ENCODE peak calls at places on chromosomes 6 and 20, in nine cellular contexts. E is psoas muscle, X is kidney epithelial cell, Q is colonic mucosa, P is thoracic aorta, W is fibroblast of the aortic adventitia, K is kidney, C is A549, V is tibial nerve. D is an unnamed sample.
A peak's percentile ranks its signal among the peaks of the same experiment; 100 is the strongest.

GRCh38 chr6:92687278-92687677 is 732.1 kb downstream of the EPHA7 start:
- DNase-seq in E (no peak), X (no peak), Q (no peak), P (no peak), W (no peak), K (no peak), C (no peak), V (no peak), D (no peak)

GRCh38 chr6:144953552-144954240 is 668.6 kb downstream of the UTRN start:
- DNase-seq in E (no peak), X (peak; percentile 78), Q (no peak), P (no peak), W (peak; percentile 73), K (no peak), C (peak; percentile 53), V (no peak), D (no peak)

GRCh38 chr6:2038096-2038495 is 207.3 kb downstream of the GMDS start:
- DNase-seq in E (no peak), X (no peak), Q (no peak), P (no peak), W (peak; percentile 33), K (no peak), C (no peak), V (no peak), D (no peak)

GRCh38 chr6:153056308-153056707 is 53.8 kb upstream of the MTRF1L start:
- DNase-seq in E (no peak), X (no peak), Q (no peak), P (no peak), W (no peak), K (no peak), C (no peak), V (no peak), D (no peak)

GRCh38 chr6:113067612-113068262 is 720.6 kb downstream of the RFPL4B start:
- DNase-seq in E (no peak), X (no peak), Q (no peak), P (no peak), W (peak; percentile 73), K (no peak), C (no peak), V (no peak), D (no peak)

GRCh38 chr20:41366546-41367392 is at the start of gene EMILIN3:
- DNase-seq in E (no peak), X (no peak), Q (no peak), P (no peak), W (no peak), K (no peak), C (no peak), V (no peak), D (no peak)

GRCh38 chr6:96532399-96532798 is 10.8 kb downstream of the UFL1 start:
- DNase-seq in E (no peak), X (no peak), Q (no peak), P (no peak), W (no peak), K (no peak), C (no peak), V (no peak), D (no peak)

GRCh38 chr20:16761305-16761829 is 13.2 kb downstream of the OTOR start:
- DNase-seq in E (no peak), X (peak; percentile 19), Q (peak; percentile 44), P (no peak), W (peak; percentile 84), K (no peak), C (peak; percentile 83), V (peak; percentile 61), D (no peak)

GRCh38 chr6:169702640-169703246 is 817 bp downstream of the C6orf120 start:
- DNase-seq in E (no peak), X (no peak), Q (peak; percentile 41), P (no peak), W (no peak), K (no peak), C (no peak), V (no peak), D (no peak)

GRCh38 chr6:75493400-75494064 is at the start of gene FILIP1:
- DNase-seq in E (peak; percentile 81), X (peak; percentile 23), Q (no peak), P (peak; percentile 36), W (peak; percentile 68), K (peak; percentile 60), C (peak; percentile 75), V (peak; percentile 39), D (no peak)

GRCh38 chr6:75489025-75489424 is 4.6 kb downstream of the FILIP1 start:
- DNase-seq in E (no peak), X (no peak), Q (no peak), P (no peak), W (peak; percentile 33), K (no peak), C (no peak), V (no peak), D (no peak)

GRCh38 chr6:75492769-75493168 is 831 bp downstream of the FILIP1 start:
- DNase-seq in E (no peak), X (no peak), Q (no peak), P (no peak), W (no peak), K (no peak), C (peak; percentile 63), V (no peak), D (no peak)

GRCh38 chr6:75494290-75494689 is 690 bp upstream of the FILIP1 start:
- DNase-seq in E (no peak), X (no peak), Q (no peak), P (no peak), W (no peak), K (no peak), C (peak; percentile 61), V (no peak), D (no peak)

DNA sequence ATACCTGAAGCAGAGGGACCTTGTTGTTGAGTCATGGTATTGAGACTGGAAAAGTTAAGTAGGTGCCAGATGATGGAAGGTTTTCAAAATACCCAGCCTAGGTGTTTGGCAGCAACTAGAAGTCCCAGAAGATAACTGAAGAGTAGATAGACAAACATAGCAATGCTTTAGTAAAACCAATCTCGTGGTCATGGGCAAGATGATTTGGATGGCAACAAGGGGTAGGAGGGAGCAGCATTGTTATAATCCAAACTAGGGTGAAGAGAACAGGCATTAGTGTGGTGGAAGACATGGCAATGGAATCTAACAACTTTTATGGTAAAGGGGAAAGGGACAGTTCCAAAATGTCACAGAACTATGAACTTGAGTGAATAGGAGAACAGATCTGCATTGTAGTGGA is 2.3 kb downstream of the FILIP1 start:
- DNase-seq in E (no peak), X (no peak), Q (no peak), P (no peak), W (no peak), K (no peak), C (peak; percentile 46), V (no peak), D (no peak)
- H3K4me3 ChIP-seq in E (peak overlapping the region; percentile 80), X (no peak overlapping the region), Q (no peak overlapping the region), P (peak overlapping the region; percentile 78), W (no peak overlapping the region), K (peak overlapping the region; percentile 6), C (peak overlapping the region; percentile 43), V (no peak overlapping the region), D (peak overlapping the region; percentile 37)

DNA sequence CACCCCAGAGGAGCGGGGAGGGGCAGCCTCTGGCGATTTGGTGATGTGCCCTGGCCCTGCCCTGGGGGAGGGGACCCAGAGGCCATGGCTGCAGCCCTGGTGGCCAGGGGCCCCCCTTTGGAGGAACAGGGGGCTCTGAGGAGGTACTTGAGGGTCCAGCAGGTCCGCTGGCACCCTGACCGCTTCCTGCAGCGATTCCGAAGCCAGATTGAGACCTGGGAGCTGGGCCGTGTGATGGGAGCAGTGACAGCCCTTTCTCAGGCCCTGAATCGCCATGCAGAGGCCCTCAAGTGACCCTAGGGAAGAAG is 10.9 kb downstream of the NFKBIL1 start:
- DNase-seq in E (no peak), X (no peak), Q (no peak), P (no peak), W (no peak), K (no peak), C (no peak), V (no peak), D (no peak)
- H3K4me3 ChIP-seq in E (no peak overlapping the region), X (no peak overlapping the region), Q (no peak overlapping the region), P (no peak overlapping the region), W (no peak overlapping the region), K (no peak overlapping the region), C (no peak overlapping the region), V (no peak overlapping the region), D (no peak overlapping the region)

DNA sequence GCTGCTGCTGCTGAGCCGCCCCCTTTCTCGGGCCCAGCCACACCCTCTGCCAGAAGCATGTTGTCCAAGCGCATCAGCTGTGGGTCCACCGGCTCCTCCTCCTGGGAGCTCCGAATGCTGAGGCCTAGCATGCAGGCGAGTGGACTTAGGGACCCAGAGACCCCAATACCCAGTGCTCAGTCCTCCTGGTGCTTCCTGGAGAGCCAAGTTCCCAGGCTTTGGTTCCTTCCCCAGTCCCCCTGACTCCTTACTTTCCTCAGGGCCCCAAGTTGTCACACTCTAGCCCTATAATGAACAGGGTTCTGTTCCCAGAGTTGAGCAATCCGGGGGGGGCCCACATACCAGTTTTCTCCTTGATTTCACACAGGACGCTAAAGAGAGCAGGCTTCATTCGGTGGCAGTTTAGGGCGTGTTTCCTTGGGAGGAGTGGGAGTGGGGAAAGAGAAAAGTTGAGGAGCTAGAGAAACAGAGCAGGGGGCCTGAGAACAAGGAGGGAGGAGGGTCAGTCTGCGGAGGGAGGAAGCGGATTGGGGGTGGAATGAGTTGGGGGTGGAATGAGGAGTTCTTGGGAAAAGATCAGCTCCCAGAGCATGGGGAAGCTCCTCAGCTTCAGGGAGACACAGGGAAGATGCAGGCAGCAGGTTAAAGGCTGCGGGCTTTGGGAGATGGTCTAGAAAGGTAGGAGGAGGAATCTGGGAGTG is 1.5 kb downstream of the PBX2 start:
- DNase-seq in E (no peak), X (no peak), Q (no peak), P (no peak), W (peak; percentile 19), K (peak; percentile 46), C (no peak), V (peak; percentile 55), D (no peak)
- H3K4me3 ChIP-seq in E (peak overlapping the region; percentile 77), X (peak overlapping the region; percentile 71), Q (peak overlapping the region; percentile 69), P (peak overlapping the region; percentile 86), W (peak overlapping the region; percentile 80), K (peak overlapping the region; percentile 91), C (peak overlapping the region; percentile 94), V (peak overlapping the region; percentile 71), D (peak overlapping the region; percentile 86)

GRCh38 chr6:54646551-54647300 is 199.8 kb upstream of the FAM83B start:
- DNase-seq in E (no peak), X (no peak), Q (no peak), P (no peak), W (peak; percentile 44), K (no peak), C (no peak), V (no peak), D (no peak)

GRCh38 chr6:54640911-54641310 is 205.7 kb upstream of the FAM83B start:
- DNase-seq in E (no peak), X (no peak), Q (no peak), P (no peak), W (no peak), K (no peak), C (no peak), V (no peak), D (no peak)

GRCh38 chr6:54647301-54647664 is 199.3 kb upstream of the FAM83B start:
- DNase-seq in E (no peak), X (no peak), Q (no peak), P (no peak), W (no peak), K (no peak), C (no peak), V (no peak), D (no peak)

DNA sequence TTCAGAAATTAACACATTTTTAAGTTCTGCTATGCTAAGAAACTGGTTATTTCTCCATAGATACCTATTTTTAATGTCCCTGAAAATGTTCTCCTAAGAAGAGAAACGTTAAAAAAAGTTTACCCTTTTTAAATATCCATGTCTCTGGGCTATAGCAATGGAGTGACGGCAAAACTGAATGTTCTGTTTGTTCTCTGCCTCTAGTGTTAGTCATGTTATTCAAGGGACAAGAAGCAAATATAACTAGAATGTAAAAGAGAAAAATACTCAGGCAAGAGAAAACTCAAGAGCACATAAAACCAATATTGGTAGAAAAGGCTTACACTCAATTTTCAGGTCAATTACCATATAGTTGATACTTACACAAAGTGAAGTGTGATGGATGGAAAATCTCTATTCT is 200.5 kb upstream of the FAM83B start:
- DNase-seq in E (no peak), X (no peak), Q (no peak), P (no peak), W (no peak), K (no peak), C (no peak), V (no peak), D (no peak)
- H3K4me3 ChIP-seq in E (no peak overlapping the region), X (no peak overlapping the region), Q (no peak overlapping the region), P (peak overlapping the region; percentile 24), W (no peak overlapping the region), K (no peak overlapping the region), C (no peak overlapping the region), V (no peak overlapping the region), D (no peak overlapping the region)